ENCODE peak calls at places on chromosomes 4 and X, in ten cellular contexts. L is prostate gland, E is uterus, R is Peyer's patch, Q is right lobe of liver, D is IMR-90, C is stomach, K is H1, G is tibial nerve, B is heart left ventricle. I is an unnamed sample.

GRCh38 chr4:47926667-47927258 is 12.4 kb upstream of the NFXL1 start:
- DNase-seq in D (peak; percentile 47), R (peak; percentile 59), K (no peak), Q (peak; percentile 44), L (peak; percentile 30), B (peak; percentile 24), G (no peak), E (peak; percentile 21), C (peak; percentile 61), I (no peak)

GRCh38 chr4:81746071-81746470 is 274.4 kb upstream of the RASGEF1B start:
- DNase-seq in Q (no peak), K (no peak), R (no peak), D (no peak), B (no peak), G (no peak), L (no peak), E (no peak), C (no peak), I (no peak)

GRCh38 chr4:139297001-139297410 is 4.3 kb upstream of the NAA15 start:
- DNase-seq in K (no peak), C (no peak), B (no peak), R (no peak), Q (no peak), G (no peak), E (no peak), L (no peak), D (peak; percentile 54), I (peak; percentile 74)

GRCh38 chr4:133147365-133147821 is 1.7 kb upstream of the PCDH10 start:
- DNase-seq in C (no peak), B (no peak), D (no peak), K (no peak), G (no peak), E (no peak), Q (no peak), R (no peak), L (no peak), I (no peak)

GRCh38 chr4:134691915-134692314 is 490.3 kb upstream of the PABPC4L start:
- DNase-seq in E (no peak), R (no peak), D (no peak), G (no peak), K (no peak), Q (no peak), B (no peak), C (no peak), L (no peak), I (no peak)

GRCh38 chr4:5785806-5786680 is 75.0 kb downstream of the EVC start:
- DNase-seq in G (no peak), D (peak; percentile 92), C (no peak), B (no peak), E (no peak), L (peak; percentile 1), K (no peak), R (no peak), Q (no peak), I (no peak)

GRCh38 chrX:132730266-132730665 is 228.2 kb downstream of the HS6ST2 start:
- DNase-seq in B (no peak), R (no peak), G (no peak), D (no peak), K (no peak), E (no peak), L (no peak), Q (no peak), C (no peak), I (no peak)

GRCh38 chr4:39469429-39470077 is 10.7 kb downstream of the LIAS start:
- DNase-seq in E (peak; percentile 29), L (peak; percentile 31), R (no peak), D (peak; percentile 87), C (no peak), K (no peak), Q (peak; percentile 31), B (no peak), G (no peak), I (no peak)

GRCh38 chr4:19224820-19225219 is 1026.9 kb upstream of the SLIT2 start:
- DNase-seq in G (no peak), D (peak; percentile 42), E (no peak), L (no peak), R (no peak), K (no peak), Q (no peak), B (no peak), C (no peak), I (no peak)

GRCh38 chr4:123484291-123484926 is 87.8 kb downstream of the SPRY1 start:
- DNase-seq in L (no peak), K (no peak), C (no peak), G (no peak), D (peak; percentile 42), R (no peak), E (no peak), Q (no peak), B (no peak), I (no peak)

GRCh38 chrX:16839852-16840460 is 30.2 kb downstream of the RBBP7 start:
- DNase-seq in Q (no peak), B (no peak), G (no peak), K (no peak), R (no peak), E (peak; percentile 79), L (no peak), C (no peak), D (peak; percentile 85), I (peak; percentile 62)

GRCh38 chr4:76012388-76012801 is 5.1 kb upstream of the CXCL9 start:
- DNase-seq in C (no peak), G (no peak), K (no peak), E (no peak), R (no peak), Q (no peak), L (no peak), D (peak; percentile 91), B (no peak), I (no peak)

GRCh38 chrX:148611993-148612392 is 111.6 kb downstream of the AFF2 start:
- DNase-seq in G (no peak), C (no peak), R (no peak), E (no peak), Q (no peak), L (no peak), D (no peak), K (no peak), B (no peak), I (no peak)

DNA sequence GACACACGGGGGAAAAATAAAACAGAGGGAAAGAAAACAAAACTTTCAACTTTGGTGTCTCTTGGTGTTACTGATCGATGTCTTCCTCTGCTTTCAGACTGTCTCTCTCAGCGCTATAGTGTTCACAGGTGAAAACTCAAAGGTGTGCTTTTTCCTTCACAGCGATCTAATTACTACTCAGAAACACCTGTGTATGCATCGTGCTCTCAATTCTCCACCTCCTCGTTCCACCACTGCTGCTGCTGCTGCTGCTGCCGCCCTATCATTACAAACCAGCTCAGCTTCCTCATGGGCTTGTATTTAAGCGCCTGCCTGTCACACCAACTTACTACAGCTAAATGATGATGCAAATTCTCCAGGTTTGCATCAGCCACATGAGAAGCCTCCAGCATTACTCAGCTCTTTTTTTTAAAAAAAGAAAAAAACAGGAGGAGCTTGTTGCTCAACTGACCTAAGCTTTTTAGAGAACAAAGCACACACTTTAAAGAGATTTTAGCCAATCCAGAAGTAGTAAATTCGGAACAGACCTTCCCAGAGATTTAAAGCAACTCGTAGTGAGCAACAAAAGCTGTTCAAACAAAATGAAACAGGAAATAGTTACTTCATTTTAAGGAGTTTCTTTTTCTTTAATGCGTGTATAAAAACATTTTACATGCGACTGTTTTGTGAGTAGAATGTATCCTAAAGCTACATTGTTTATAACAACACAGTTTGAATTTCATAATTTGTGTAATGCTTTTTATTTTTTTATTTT is at the start of gene SLC7A11:
- DNase-seq in R (peak; percentile 62), C (peak; percentile 78), E (peak; percentile 26), Q (peak; percentile 47), D (peak; percentile 100), L (peak; percentile 72), G (no peak), K (peak; percentile 73), B (peak; percentile 13), I (peak; percentile 12)
- TF ChIP-seq POLR2A in R (peak; percentile 51), C (no peak), E (no peak), Q (peak; percentile 73), D (peak; percentile 95), L (no peak), G (no peak), K (peak; percentile 95), B (no peak), I (no peak)

GRCh38 chr4:102623622-102624021 is 122.5 kb downstream of the NFKB1 start:
- DNase-seq in L (no peak), B (no peak), K (no peak), E (no peak), G (no peak), R (no peak), Q (no peak), D (peak; percentile 71), C (no peak), I (no peak)
- TF ChIP-seq CTCF in L (no peak), B (no peak), K (peak; percentile 16), E (no peak), G (no peak), R (no peak), Q (no peak), D (peak; percentile 47), C (no peak), I (no peak)

DNA sequence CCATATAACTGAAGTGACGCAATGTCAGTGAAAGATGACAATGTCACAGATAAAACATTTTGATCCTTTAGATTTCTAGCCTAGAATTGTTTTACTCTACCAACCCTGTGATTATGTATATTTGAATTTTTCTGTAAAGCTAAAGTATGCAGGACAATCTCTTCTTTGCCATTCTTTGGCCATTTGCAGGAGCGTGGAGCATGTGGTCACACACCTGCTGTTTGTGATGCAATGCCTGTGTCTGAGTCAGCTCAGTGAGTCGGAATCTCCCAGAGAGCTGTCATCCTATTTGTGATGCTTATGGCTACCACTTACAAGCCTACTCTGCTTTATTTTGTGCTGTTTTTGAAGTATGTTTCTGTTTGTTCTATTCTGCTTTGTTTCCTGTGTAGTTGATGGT is 214.5 kb downstream of the NAF1 start:
- DNase-seq in B (no peak), K (no peak), R (no peak), Q (no peak), L (no peak), C (no peak), G (no peak), D (no peak), E (no peak), I (no peak)
- TF ChIP-seq POLR2A in B (no peak), K (no peak), R (no peak), Q (no peak), L (no peak), C (no peak), G (no peak), D (no peak), E (no peak), I (no peak)

DNA sequence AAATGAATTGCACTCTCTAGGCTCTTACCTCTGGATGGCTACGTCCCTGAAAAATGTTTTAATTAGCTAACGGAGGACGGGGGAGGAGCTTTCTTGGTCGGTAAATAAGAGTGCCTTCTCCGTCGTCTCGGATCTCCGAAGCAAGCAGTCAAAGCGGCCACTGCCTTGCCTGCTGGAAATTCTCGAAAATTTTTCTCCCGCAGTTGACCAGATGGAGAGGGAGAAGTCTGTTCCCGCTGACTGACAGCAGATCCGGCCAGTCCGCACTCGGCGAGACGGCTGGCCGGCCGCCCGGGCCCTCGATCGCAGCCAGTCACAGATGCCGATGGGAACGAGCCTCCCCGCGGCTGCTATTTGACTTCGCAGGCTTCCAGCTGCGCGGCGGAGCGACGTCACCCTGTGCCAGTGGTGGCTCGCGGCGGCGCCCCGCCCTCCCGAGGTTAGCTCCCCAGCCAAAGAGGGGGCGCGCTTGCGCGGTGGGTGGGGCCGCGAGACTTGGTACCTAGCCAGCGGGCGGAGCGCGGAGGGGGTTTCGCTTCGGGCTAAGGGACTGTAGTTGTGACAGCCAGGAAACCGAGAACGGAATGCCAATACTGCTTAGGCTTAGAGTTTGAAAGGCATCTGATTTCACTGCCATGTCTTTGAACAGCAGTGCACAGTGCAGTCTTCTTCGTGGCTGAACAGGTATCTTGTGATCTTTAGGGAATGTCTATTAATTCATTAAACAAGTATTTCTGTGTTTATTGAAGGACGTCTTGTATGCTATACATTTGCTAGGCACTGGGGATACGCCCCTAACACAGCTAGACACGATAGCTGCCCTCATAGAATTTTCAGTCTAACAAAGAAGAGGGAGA is at the start of gene PPM1K:
- DNase-seq in Q (peak; percentile 100), D (peak; percentile 98), G (peak; percentile 99), E (peak; percentile 99), C (peak; percentile 100), R (peak; percentile 100), K (peak; percentile 95), L (peak; percentile 100), B (peak; percentile 100), I (peak; percentile 99)
- TF ChIP-seq CTCF in Q (no peak), D (peak; percentile 22), G (peak; percentile 54), E (peak; percentile 55), C (no peak), R (peak; percentile 8), K (no peak), L (peak; percentile 44), B (no peak), I (no peak)